ENCODE peak calls at places on chromosomes 11 and 22, in eight cellular contexts. V is GM19239, H is fibroblast of lung, A is mesenchymal stem cell, D is lower lobe of right lung, S is psoas muscle, J is MG63, C is EL. R is an unnamed sample.

GRCh38 chr22:49760630-49761571 is 66.8 kb downstream of the BRD1 start:
- DNase-seq in C (no peak), D (no peak), S (peak), H (no peak), A (no peak), V (peak), J (no peak), R (no peak)

GRCh38 chr11:68003846-68004550 is at the start of gene UNC93B1:
- DNase-seq in D (peak), C (peak), J (peak), H (peak), A (peak), S (peak), V (peak), R (peak)

GRCh38 chr11:27977031-27977430 is 130.9 kb downstream of the KIF18A start:
- DNase-seq in A (no peak), V (no peak), H (peak), J (no peak), S (no peak), C (peak), D (no peak), R (no peak)

GRCh38 chr22:17970205-17970708 is 54.1 kb downstream of the MICAL3 start:
- DNase-seq in V (no peak), J (no peak), A (peak), C (peak), D (no peak), H (peak), S (no peak), R (no peak)

GRCh38 chr11:31798057-31799035 is 12.8 kb downstream of the PAX6 start:
- DNase-seq in J (no peak), S (peak), C (no peak), H (no peak), V (no peak), A (no peak), D (no peak), R (peak)

GRCh38 chr11:15580775-15581095 is 466.0 kb downstream of the INSC start:
- DNase-seq in J (no peak), A (no peak), D (no peak), V (no peak), C (no peak), S (no peak), H (no peak), R (no peak)

GRCh38 chr11:11078344-11078743 is 220.5 kb upstream of the ZBED5 start:
- DNase-seq in D (no peak), A (peak), H (no peak), V (no peak), C (peak), J (no peak), S (no peak), R (no peak)

GRCh38 chr22:35862697-35863096 is 145.0 kb downstream of the APOL5 start:
- DNase-seq in C (no peak), J (no peak), V (no peak), A (no peak), S (no peak), D (no peak), H (no peak), R (no peak)

GRCh38 chr11:59857444-59858434 is 8.5 kb downstream of the TCN1 start:
- DNase-seq in J (no peak), A (peak), V (no peak), C (peak), H (peak), S (no peak), D (no peak), R (no peak)

GRCh38 chr11:58027341-58027740 is 3.4 kb upstream of the OR6Q1 start:
- DNase-seq in V (no peak), S (no peak), A (peak), H (peak), J (peak), D (no peak), C (peak), R (no peak)

GRCh38 chr11:119316729-119317591 is at the start of gene MCAM:
- DNase-seq in V (no peak), S (no peak), J (peak), A (peak), H (peak), C (peak), D (no peak), R (peak)

GRCh38 chr11:112785717-112786116 is 175.5 kb upstream of the NCAM1 start:
- DNase-seq in H (peak), S (no peak), D (no peak), V (no peak), J (peak), A (no peak), C (peak), R (no peak)

GRCh38 chr11:32830413-32830738 is 649 bp downstream of the PRRG4 start:
- DNase-seq in J (peak), D (peak), A (peak), V (peak), H (no peak), S (no peak), C (peak), R (peak)

GRCh38 chr22:22057617-22058378 is 75.2 kb upstream of the TOP3B start:
- DNase-seq in V (no peak), S (no peak), A (no peak), D (no peak), J (no peak), C (no peak), H (no peak), R (no peak)

GRCh38 chr11:120527111-120527748 is 15.7 kb downstream of the GRIK4 start:
- DNase-seq in V (no peak), H (peak), D (no peak), C (peak), J (peak), A (no peak), S (peak), R (no peak)

GRCh38 chr22:33521879-33522665 is 398.2 kb downstream of the LARGE1 start:
- DNase-seq in V (no peak), A (no peak), S (no peak), C (no peak), J (no peak), H (no peak), D (no peak), R (no peak)

GRCh38 chr11:3859373-3859881 is 4.0 kb downstream of the STIM1 start:
- DNase-seq in H (no peak), V (no peak), J (no peak), C (no peak), S (peak), D (no peak), A (no peak), R (no peak)

GRCh38 chr22:47996446-47996857 is 1234.0 kb downstream of the TBC1D22A start:
- DNase-seq in J (no peak), C (no peak), D (no peak), H (no peak), V (peak), A (no peak), S (no peak), R (peak)

GRCh38 chr11:67321313-67321871 is 18.1 kb downstream of the SSH3 start:
- DNase-seq in D (no peak), V (no peak), J (no peak), S (no peak), C (no peak), H (no peak), A (no peak), R (no peak)

GRCh38 chr11:16049611-16050010 is 306.7 kb downstream of the SOX6 start:
- DNase-seq in S (no peak), C (no peak), V (no peak), J (no peak), A (no peak), H (no peak), D (no peak), R (no peak)

GRCh38 chr22:42179616-42180015 is 49.0 kb upstream of the CYP2D6 start:
- DNase-seq in C (peak), J (peak), H (peak), D (no peak), S (no peak), A (peak), V (no peak), R (no peak)

GRCh38 chr11:134559617-134559992 is 147.6 kb upstream of the B3GAT1 start:
- DNase-seq in A (no peak), S (no peak), D (no peak), H (no peak), C (no peak), J (no peak), V (no peak), R (no peak)

GRCh38 chr11:132999031-132999430 is 533.3 kb downstream of the OPCML start:
- DNase-seq in V (no peak), C (no peak), J (no peak), D (no peak), S (no peak), A (no peak), H (no peak), R (no peak)

GRCh38 chr22:45008853-45009751 is 703 bp downstream of the PHF21B start:
- DNase-seq in S (no peak), J (no peak), A (peak), H (no peak), C (peak), V (no peak), D (no peak), R (peak)

GRCh38 chr22:17880468-17880867 is 106.2 kb upstream of the BID start:
- DNase-seq in V (no peak), J (no peak), C (no peak), D (no peak), A (no peak), S (no peak), H (no peak), R (no peak)

GRCh38 chr11:628056-628455 is 1.1 kb upstream of the SCT start:
- DNase-seq in S (peak), V (no peak), H (no peak), D (peak), C (no peak), J (no peak), A (no peak), R (no peak)

GRCh38 chr11:17753153-17753552 is 18.6 kb downstream of the KCNC1 start:
- DNase-seq in C (no peak), H (no peak), S (peak), V (no peak), D (peak), A (no peak), J (no peak), R (no peak)

GRCh38 chr11:118699508-118700220 is 20.2 kb upstream of the TREH start:
- DNase-seq in V (no peak), H (no peak), J (no peak), S (no peak), D (no peak), C (no peak), A (no peak), R (no peak)

GRCh38 chr22:28435271-28435825 is 244.3 kb downstream of the TTC28 start:
- DNase-seq in C (no peak), D (peak), A (no peak), V (no peak), H (no peak), J (peak), S (peak), R (no peak)

GRCh38 chr11:96228472-96228871 is 114.5 kb downstream of the MAML2 start:
- DNase-seq in C (peak), V (no peak), S (peak), J (peak), A (peak), D (peak), H (peak), R (no peak)

GRCh38 chr11:85947431-85948272 is 92.5 kb downstream of the CCDC83 start:
- DNase-seq in V (no peak), C (peak), D (no peak), S (no peak), A (peak), J (peak), H (peak), R (no peak)

GRCh38 chr22:37762389-37762836 is 45.3 kb upstream of the GCAT start:
- DNase-seq in A (no peak), H (no peak), D (no peak), S (no peak), V (no peak), C (peak), J (no peak), R (no peak)

GRCh38 chr11:128342511-128343133 is 244.7 kb downstream of the ETS1 start:
- DNase-seq in S (peak), A (peak), J (peak), D (peak), C (peak), H (peak), V (peak), R (peak)

GRCh38 chr11:57647960-57648776 is 1.5 kb downstream of the YPEL4 start:
- DNase-seq in A (peak), V (no peak), S (no peak), J (no peak), D (peak), H (no peak), C (no peak), R (no peak)

GRCh38 chr11:134207538-134208239 is 16.1 kb downstream of the NCAPD3 start:
- DNase-seq in S (peak), J (peak), D (peak), V (no peak), C (peak), A (peak), H (no peak), R (no peak)

GRCh38 chr22:34414467-34415440 is 494.5 kb upstream of the LARGE1 start:
- DNase-seq in J (peak), D (no peak), H (peak), C (peak), V (peak), S (no peak), A (no peak), R (no peak)

GRCh38 chr11:15685311-15685710 is 570.6 kb downstream of the INSC start:
- DNase-seq in S (no peak), J (no peak), D (no peak), A (no peak), H (peak), V (no peak), C (no peak), R (no peak)

GRCh38 chr11:130403301-130403804 is 25.1 kb downstream of the ADAMTS8 start:
- DNase-seq in V (no peak), J (peak), C (peak), H (peak), A (peak), D (no peak), S (peak), R (no peak)

R was measured in germinal center.